ENCODE peak calls at places on chromosomes 1 and 21, in five cellular contexts. T is CD8-positive, alpha-beta T cell; L is uterus; J is right cardiac atrium; S is AG04450. W is an unnamed sample.

GRCh38 chr1:2499986-2500596 is 24.0 kb downstream of the PLCH2 start:
- DNase-seq in T (peak; percentile 22), L (no peak), J (no peak), S (no peak), W (no peak)

GRCh38 chr1:109919271-109919670 is 8.6 kb downstream of the CSF1 start:
- DNase-seq in T (no peak), L (no peak), J (no peak), S (no peak), W (no peak)

GRCh38 chr1:50985094-50985493 is 15.0 kb downstream of the CDKN2C start:
- DNase-seq in T (no peak), L (no peak), J (no peak), S (no peak), W (no peak)

GRCh38 chr1:15836772-15837669 is 10.5 kb upstream of the SPEN start:
- DNase-seq in T (peak; percentile 39), L (peak; percentile 32), J (peak; percentile 81), S (no peak), W (no peak)

GRCh38 chr1:65209005-65209885 is 61.2 kb downstream of the AK4 start:
- DNase-seq in T (no peak), L (no peak), J (no peak), S (no peak), W (no peak)

GRCh38 chr1:54312874-54313316 is 93.3 kb downstream of the SSBP3 start:
- DNase-seq in T (no peak), L (peak; percentile 77), J (peak; percentile 76), S (peak; percentile 30), W (no peak)

GRCh38 chr1:214220891-214221290 is 60.1 kb upstream of the SMYD2 start:
- DNase-seq in T (no peak), L (no peak), J (no peak), S (no peak), W (no peak)

GRCh38 chr1:200912737-200913407 is 18.2 kb downstream of the INAVA start:
- DNase-seq in T (no peak), L (no peak), J (no peak), S (no peak), W (no peak)

GRCh38 chr1:98949166-98949565 is 55.5 kb downstream of the PLPPR5 start:
- DNase-seq in T (no peak), L (no peak), J (no peak), S (no peak), W (no peak)

GRCh38 chr1:21247892-21248715 is 42.2 kb downstream of the ECE1 start:
- DNase-seq in T (no peak), L (no peak), J (peak; percentile 26), S (no peak), W (no peak)

GRCh38 chr1:203325418-203326091 is 20.2 kb downstream of the BTG2 start:
- DNase-seq in T (no peak), L (no peak), J (peak; percentile 88), S (no peak), W (peak; percentile 66)

GRCh38 chr1:12314328-12314903 is 84.6 kb downstream of the VPS13D start:
- DNase-seq in T (no peak), L (no peak), J (no peak), S (no peak), W (no peak)

GRCh38 chr1:214425101-214425500 is 126.3 kb downstream of the PTPN14 start:
- DNase-seq in T (no peak), L (no peak), J (no peak), S (no peak), W (no peak)

GRCh38 chr1:97077221-97077620 is 355.6 kb downstream of the PTBP2 start:
- DNase-seq in T (no peak), L (no peak), J (peak; percentile 14), S (no peak), W (no peak)

GRCh38 chr1:29505537-29506220 is 269.4 kb downstream of the PTPRU start:
- DNase-seq in T (no peak), L (no peak), J (no peak), S (no peak), W (no peak)

GRCh38 chr1:54142146-54142900 is 10.5 kb downstream of the CDCP2 start:
- DNase-seq in T (no peak), L (no peak), J (no peak), S (no peak), W (no peak)

GRCh38 chr1:200081151-200081981 is 53.9 kb downstream of the NR5A2 start:
- DNase-seq in T (no peak), L (no peak), J (no peak), S (no peak), W (no peak)

GRCh38 chr21:31580866-31581276 is 78.6 kb upstream of the SOD1 start:
- DNase-seq in T (peak; percentile 82), L (peak; percentile 55), J (peak; percentile 80), S (peak; percentile 24), W (peak; percentile 58)

GRCh38 chr1:80048706-80049105 is 1042.2 kb upstream of the ADGRL4 start:
- DNase-seq in T (no peak), L (no peak), J (no peak), S (no peak), W (no peak)

DNA sequence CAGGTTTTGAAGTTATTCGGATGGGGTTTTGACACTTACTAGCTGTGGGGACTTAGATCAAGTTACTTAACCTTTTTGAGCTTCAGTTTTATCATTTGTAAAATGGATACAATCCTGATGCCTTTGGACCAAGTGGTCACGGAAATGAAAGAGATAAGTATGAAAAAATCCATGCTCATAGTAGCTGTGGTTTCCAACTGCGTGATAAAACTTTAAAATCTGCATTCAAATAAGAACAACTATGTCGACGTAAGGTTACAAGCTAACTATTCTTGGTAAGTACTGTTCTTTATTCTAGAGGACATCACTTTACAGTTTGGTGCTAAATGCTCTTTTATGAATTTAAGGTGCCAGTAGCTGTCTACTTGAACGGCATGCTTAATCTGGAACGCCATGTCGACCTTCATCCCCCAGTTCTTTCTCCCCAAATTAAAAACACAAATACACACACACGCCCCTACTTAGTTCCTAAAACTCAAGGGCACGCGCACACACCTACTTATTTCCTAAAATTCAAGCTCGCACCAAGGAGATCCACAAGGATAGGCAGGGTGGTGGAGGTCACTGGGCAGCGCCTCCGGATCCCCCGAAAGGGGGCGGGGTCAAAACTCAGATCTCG is 476 bp upstream of the NFYC start:
- DNase-seq in T (no peak), L (no peak), J (no peak), S (no peak), W (no peak)
- H3K27ac ChIP-seq in T (peak overlapping the region; percentile 92), L (peak overlapping the region; percentile 96), J (peak overlapping the region; percentile 98), S (peak overlapping the region; percentile 11), W (peak overlapping the region; percentile 99)

DNA sequence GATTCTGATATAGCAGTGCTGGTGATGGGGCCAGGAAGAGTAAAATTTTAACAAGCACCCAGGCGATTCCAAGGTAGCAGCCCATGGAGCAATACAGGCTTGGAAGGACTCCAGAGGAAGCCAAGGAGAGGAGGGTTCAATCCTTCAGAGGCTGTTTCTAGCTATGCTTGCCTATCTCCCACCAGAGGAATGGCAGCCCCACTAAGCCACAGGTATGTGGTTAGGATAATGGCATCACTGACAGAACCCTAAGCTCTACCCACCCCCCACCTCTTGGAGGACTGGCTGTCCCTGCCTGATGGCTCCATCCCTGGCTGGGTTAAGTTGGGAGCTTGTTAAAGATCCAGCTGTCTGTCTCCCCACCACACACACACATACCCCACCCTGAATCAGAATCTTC is 19.3 kb upstream of the PTAFR start:
- DNase-seq in T (no peak), L (no peak), J (no peak), S (no peak), W (no peak)
- H3K27ac ChIP-seq in T (no peak overlapping the region), L (no peak overlapping the region), J (no peak overlapping the region), S (no peak overlapping the region), W (no peak overlapping the region)

GRCh38 chr1:162732094-162732493 is 58.4 kb upstream of the HSD17B7 start:
- DNase-seq in T (no peak), L (no peak), J (no peak), S (no peak), W (no peak)
- H3K27ac ChIP-seq in T (no peak overlapping the region), L (peak overlapping the region; percentile 79), J (peak overlapping the region; percentile 73), S (no peak overlapping the region), W (peak overlapping the region; percentile 49)

DNA sequence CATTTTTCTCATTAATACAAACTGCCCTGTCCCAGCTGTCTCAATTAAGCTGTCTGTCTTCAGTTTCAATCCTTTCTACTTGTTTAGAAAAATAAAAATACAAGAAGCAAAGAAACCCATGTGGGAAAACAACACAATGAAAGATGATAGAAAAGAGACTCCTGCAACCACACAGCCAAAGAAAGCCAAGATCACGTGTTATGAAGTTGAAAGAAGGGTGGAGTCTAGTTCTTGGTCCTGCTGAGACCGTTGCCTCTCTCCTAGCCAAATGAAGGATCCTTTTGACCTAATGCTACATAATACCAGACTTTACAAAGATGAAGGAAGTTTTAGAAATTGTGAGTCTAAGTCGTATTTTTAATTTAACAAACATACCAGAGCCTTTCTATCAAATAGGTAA is 218.8 kb upstream of the RRP15 start:
- DNase-seq in T (no peak), L (no peak), J (no peak), S (no peak), W (no peak)
- H3K27ac ChIP-seq in T (no peak overlapping the region), L (no peak overlapping the region), J (no peak overlapping the region), S (no peak overlapping the region), W (no peak overlapping the region)

DNA sequence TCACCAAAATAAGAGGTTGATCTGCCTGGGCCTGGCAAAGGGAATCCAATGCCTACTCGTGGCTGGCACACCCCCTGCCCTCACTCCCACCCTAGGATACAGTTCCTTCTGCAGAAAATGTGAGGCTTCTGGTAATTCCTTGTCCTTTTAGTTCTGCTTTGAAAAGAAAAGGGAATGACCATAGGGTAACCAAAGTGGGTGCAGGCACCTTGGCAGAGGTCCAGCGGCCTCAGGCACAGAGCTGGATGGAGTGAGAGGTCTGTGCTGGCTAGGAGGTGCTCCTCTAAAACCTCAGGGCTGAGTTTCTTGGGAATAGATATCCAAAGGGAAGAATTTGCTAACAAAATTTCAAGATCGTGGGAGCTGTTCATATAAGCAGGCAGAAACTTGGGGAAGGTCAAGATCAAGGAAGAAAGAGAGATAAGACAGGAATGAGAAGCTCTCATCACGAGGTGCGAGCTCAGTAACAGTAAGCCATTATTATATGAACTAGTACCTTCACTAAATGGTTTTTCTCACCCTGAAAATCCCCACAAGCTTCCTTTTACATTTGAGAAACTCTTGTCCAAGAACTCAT is 293.1 kb upstream of the LYPLAL1 start:
- DNase-seq in T (no peak), L (no peak), J (peak; percentile 9), S (no peak), W (no peak)
- H3K27ac ChIP-seq in T (no peak overlapping the region), L (no peak overlapping the region), J (no peak overlapping the region), S (no peak overlapping the region), W (no peak overlapping the region)

GRCh38 chr1:43293171-43293570 is 7.6 kb upstream of the TIE1 start:
- DNase-seq in T (no peak), L (no peak), J (no peak), S (no peak), W (no peak)
- H3K27ac ChIP-seq in T (no peak overlapping the region), L (peak overlapping the region; percentile 75), J (no peak overlapping the region), S (no peak overlapping the region), W (peak overlapping the region; percentile 97)